ENCODE peak calls at places on chromosomes 12 and 14, in nine cellular contexts. U, O, Y, N, J, Q, K, F and A are unnamed samples.

GRCh38 chr12:27785882-27786570 is 6.0 kb upstream of the MANSC4 start:
- DNase-seq in Y (no peak), U (no peak), F (no peak), K (peak; percentile 71), N (no peak), J (no peak), Q (no peak), O (no peak), A (no peak)

GRCh38 chr12:57996520-57996919 is 55.2 kb downstream of the ATP23 start:
- DNase-seq in Y (no peak), Q (no peak), N (no peak), K (peak; percentile 12), U (no peak), O (no peak), J (no peak), F (no peak), A (no peak)

GRCh38 chr14:38290601-38291190 is 34.8 kb upstream of the CLEC14A start:
- DNase-seq in J (no peak), K (peak; percentile 94), U (no peak), O (no peak), N (no peak), Q (no peak), F (no peak), Y (no peak), A (no peak)

GRCh38 chr12:122851820-122852219 is 16.6 kb downstream of the HIP1R start:
- DNase-seq in U (no peak), Q (no peak), Y (no peak), J (no peak), O (no peak), F (no peak), N (no peak), K (peak; percentile 97), A (no peak)

GRCh38 chr12:58915634-58916033 is 4.7 kb downstream of the LRIG3 start:
- DNase-seq in U (no peak), K (peak; percentile 86), J (no peak), O (no peak), Y (no peak), Q (no peak), N (no peak), F (no peak), A (peak; percentile 73)

GRCh38 chr12:6193853-6194815 is 6.1 kb upstream of the CD9 start:
- DNase-seq in K (no peak), J (no peak), U (no peak), Y (peak; percentile 73), N (no peak), F (no peak), Q (no peak), O (no peak), A (no peak)

GRCh38 chr12:50732591-50732990 is 31.3 kb upstream of the ATF1 start:
- DNase-seq in U (no peak), O (no peak), Q (no peak), N (no peak), K (peak; percentile 97), Y (no peak), F (no peak), J (no peak), A (no peak)

GRCh38 chr12:31890295-31891285 is 68.6 kb upstream of the RESF1 start:
- DNase-seq in J (no peak), Q (peak; percentile 53), K (no peak), U (no peak), F (no peak), N (no peak), O (no peak), Y (no peak), A (no peak)

GRCh38 chr14:99915305-99916090 is 122.3 kb downstream of the EML1 start:
- DNase-seq in Y (no peak), K (no peak), N (no peak), F (no peak), Q (no peak), U (no peak), J (no peak), O (no peak), A (no peak)

GRCh38 chr12:102948941-102949352 is 8.5 kb upstream of the ASCL1 start:
- DNase-seq in J (no peak), Y (peak; percentile 54), K (peak; percentile 47), N (no peak), O (peak; percentile 63), U (no peak), Q (peak; percentile 48), F (peak; percentile 71), A (no peak)

GRCh38 chr14:102096569-102097188 is 9.8 kb upstream of the HSP90AA1 start:
- DNase-seq in K (peak; percentile 86), U (peak; percentile 64), F (peak; percentile 83), J (peak; percentile 90), N (peak; percentile 48), O (peak; percentile 81), Q (peak; percentile 66), Y (peak; percentile 87), A (peak; percentile 63)